ENCODE peak calls at places on chromosome 10, in six cellular contexts. One of them, this sample, is unnamed.

GRCh38 chr10:114045071-114045737 is 1.5 kb downstream of the ADRB1 start:
- DNase-seq in glutamatergic neuron: peak; percentile 52
- DNase-seq in upper lobe of right lung: peak; percentile 76
- DNase-seq in AG10803: no peak
- DNase-seq in OCI-LY7: no peak
- DNase-seq in CD8-positive, alpha-beta T cell: peak; percentile 9
- DNase-seq in this sample: peak; percentile 73

GRCh38 chr10:27240212-27240890 is at the start of gene ACBD5:
- DNase-seq in OCI-LY7: peak; percentile 80
- DNase-seq in AG10803: peak; percentile 88
- DNase-seq in CD8-positive, alpha-beta T cell: peak; percentile 68
- DNase-seq in glutamatergic neuron: peak; percentile 78
- DNase-seq in upper lobe of right lung: peak; percentile 97
- DNase-seq in this sample: peak; percentile 76

GRCh38 chr10:27745719-27746363 is at the start of gene MKX:
- DNase-seq in OCI-LY7: no peak
- DNase-seq in upper lobe of right lung: peak; percentile 78
- DNase-seq in AG10803: peak; percentile 73
- DNase-seq in glutamatergic neuron: peak; percentile 93
- DNase-seq in CD8-positive, alpha-beta T cell: peak; percentile 37
- DNase-seq in this sample: no peak

GRCh38 chr10:34403512-34403911 is 411.6 kb downstream of the PARD3 start:
- DNase-seq in OCI-LY7: no peak
- DNase-seq in CD8-positive, alpha-beta T cell: no peak
- DNase-seq in glutamatergic neuron: no peak
- DNase-seq in AG10803: peak; percentile 59
- DNase-seq in upper lobe of right lung: no peak
- DNase-seq in this sample: no peak

GRCh38 chr10:69883680-69884375 is 82.1 kb downstream of the COL13A1 start:
- DNase-seq in upper lobe of right lung: no peak
- DNase-seq in CD8-positive, alpha-beta T cell: no peak
- DNase-seq in glutamatergic neuron: no peak
- DNase-seq in OCI-LY7: no peak
- DNase-seq in AG10803: peak; percentile 77
- DNase-seq in this sample: no peak

GRCh38 chr10:133459454-133460207 is 5.9 kb downstream of the SCART1 start:
- DNase-seq in AG10803: no peak
- DNase-seq in glutamatergic neuron: no peak
- DNase-seq in CD8-positive, alpha-beta T cell: no peak
- DNase-seq in upper lobe of right lung: no peak
- DNase-seq in OCI-LY7: no peak
- DNase-seq in this sample: no peak

GRCh38 chr10:70960316-70960715 is 72.0 kb upstream of the PCBD1 start:
- DNase-seq in upper lobe of right lung: no peak
- DNase-seq in OCI-LY7: no peak
- DNase-seq in AG10803: no peak
- DNase-seq in glutamatergic neuron: no peak
- DNase-seq in CD8-positive, alpha-beta T cell: no peak
- DNase-seq in this sample: no peak

GRCh38 chr10:14060320-14061070 is 270.2 kb downstream of the FRMD4A start:
- DNase-seq in glutamatergic neuron: no peak
- DNase-seq in OCI-LY7: no peak
- DNase-seq in AG10803: no peak
- DNase-seq in CD8-positive, alpha-beta T cell: no peak
- DNase-seq in upper lobe of right lung: no peak
- DNase-seq in this sample: no peak

GRCh38 chr10:2936816-2937215 is 130.5 kb upstream of the PFKP start:
- DNase-seq in OCI-LY7: no peak
- DNase-seq in glutamatergic neuron: no peak
- DNase-seq in CD8-positive, alpha-beta T cell: no peak
- DNase-seq in AG10803: peak; percentile 33
- DNase-seq in upper lobe of right lung: no peak
- DNase-seq in this sample: no peak

GRCh38 chr10:11045487-11045886 is 27.8 kb downstream of the CELF2 start:
- DNase-seq in CD8-positive, alpha-beta T cell: no peak
- DNase-seq in glutamatergic neuron: no peak
- DNase-seq in upper lobe of right lung: no peak
- DNase-seq in AG10803: no peak
- DNase-seq in OCI-LY7: no peak
- DNase-seq in this sample: no peak

GRCh38 chr10:30057421-30057841 is 2.0 kb downstream of the JCAD start:
- DNase-seq in glutamatergic neuron: no peak
- DNase-seq in AG10803: peak; percentile 47
- DNase-seq in upper lobe of right lung: no peak
- DNase-seq in OCI-LY7: no peak
- DNase-seq in CD8-positive, alpha-beta T cell: no peak
- DNase-seq in this sample: no peak

GRCh38 chr10:100876575-100877158 is 36.1 kb upstream of the SLF2 start:
- DNase-seq in glutamatergic neuron: no peak
- DNase-seq in OCI-LY7: peak; percentile 66
- DNase-seq in AG10803: no peak
- DNase-seq in upper lobe of right lung: no peak
- DNase-seq in CD8-positive, alpha-beta T cell: no peak
- DNase-seq in this sample: no peak

GRCh38 chr10:85280014-85280413 is 951.6 kb downstream of the CCSER2 start:
- DNase-seq in OCI-LY7: no peak
- DNase-seq in glutamatergic neuron: no peak
- DNase-seq in upper lobe of right lung: peak; percentile 65
- DNase-seq in AG10803: no peak
- DNase-seq in CD8-positive, alpha-beta T cell: no peak
- DNase-seq in this sample: no peak

GRCh38 chr10:97498841-97499560 is at the start of gene UBTD1:
- DNase-seq in glutamatergic neuron: peak; percentile 44
- DNase-seq in AG10803: peak; percentile 49
- DNase-seq in upper lobe of right lung: peak; percentile 84
- DNase-seq in CD8-positive, alpha-beta T cell: peak; percentile 25
- DNase-seq in OCI-LY7: peak; percentile 33
- DNase-seq in this sample: no peak

GRCh38 chr10:133258818-133259602 is 17.7 kb downstream of the ADAM8 start:
- DNase-seq in upper lobe of right lung: peak; percentile 92
- DNase-seq in glutamatergic neuron: no peak
- DNase-seq in CD8-positive, alpha-beta T cell: peak; percentile 87
- DNase-seq in OCI-LY7: no peak
- DNase-seq in AG10803: peak; percentile 99
- DNase-seq in this sample: no peak

GRCh38 chr10:88254091-88254490 is 329.0 kb downstream of the RNLS start:
- DNase-seq in glutamatergic neuron: no peak
- DNase-seq in AG10803: peak; percentile 63
- DNase-seq in OCI-LY7: no peak
- DNase-seq in CD8-positive, alpha-beta T cell: no peak
- DNase-seq in upper lobe of right lung: no peak
- DNase-seq in this sample: no peak

GRCh38 chr10:113616244-113617074 is 47.4 kb downstream of the NRAP start:
- DNase-seq in AG10803: peak; percentile 28
- DNase-seq in glutamatergic neuron: no peak
- DNase-seq in OCI-LY7: peak; percentile 1
- DNase-seq in CD8-positive, alpha-beta T cell: no peak
- DNase-seq in upper lobe of right lung: no peak
- DNase-seq in this sample: no peak

GRCh38 chr10:100027416-100027815 is 17.7 kb upstream of the DNMBP start:
- DNase-seq in upper lobe of right lung: no peak
- DNase-seq in CD8-positive, alpha-beta T cell: no peak
- DNase-seq in OCI-LY7: no peak
- DNase-seq in AG10803: no peak
- DNase-seq in glutamatergic neuron: no peak
- DNase-seq in this sample: no peak

GRCh38 chr10:114565066-114565465 is 93.0 kb downstream of the ABLIM1 start:
- DNase-seq in AG10803: peak; percentile 36
- DNase-seq in CD8-positive, alpha-beta T cell: no peak
- DNase-seq in upper lobe of right lung: no peak
- DNase-seq in OCI-LY7: no peak
- DNase-seq in glutamatergic neuron: no peak
- DNase-seq in this sample: no peak

GRCh38 chr10:15182541-15183207 is 14.2 kb upstream of the NMT2 start:
- DNase-seq in OCI-LY7: no peak
- DNase-seq in glutamatergic neuron: no peak
- DNase-seq in AG10803: peak; percentile 80
- DNase-seq in upper lobe of right lung: no peak
- DNase-seq in CD8-positive, alpha-beta T cell: no peak
- DNase-seq in this sample: no peak

GRCh38 chr10:112080284-112080683 is 103.3 kb downstream of the GPAM start:
- DNase-seq in glutamatergic neuron: no peak
- DNase-seq in upper lobe of right lung: no peak
- DNase-seq in OCI-LY7: no peak
- DNase-seq in CD8-positive, alpha-beta T cell: no peak
- DNase-seq in AG10803: no peak
- DNase-seq in this sample: no peak

GRCh38 chr10:98404571-98405396 is 10.2 kb downstream of the PYROXD2 start:
- DNase-seq in glutamatergic neuron: no peak
- DNase-seq in OCI-LY7: no peak
- DNase-seq in AG10803: peak; percentile 67
- DNase-seq in upper lobe of right lung: no peak
- DNase-seq in CD8-positive, alpha-beta T cell: no peak
- DNase-seq in this sample: peak; percentile 65

DNA sequence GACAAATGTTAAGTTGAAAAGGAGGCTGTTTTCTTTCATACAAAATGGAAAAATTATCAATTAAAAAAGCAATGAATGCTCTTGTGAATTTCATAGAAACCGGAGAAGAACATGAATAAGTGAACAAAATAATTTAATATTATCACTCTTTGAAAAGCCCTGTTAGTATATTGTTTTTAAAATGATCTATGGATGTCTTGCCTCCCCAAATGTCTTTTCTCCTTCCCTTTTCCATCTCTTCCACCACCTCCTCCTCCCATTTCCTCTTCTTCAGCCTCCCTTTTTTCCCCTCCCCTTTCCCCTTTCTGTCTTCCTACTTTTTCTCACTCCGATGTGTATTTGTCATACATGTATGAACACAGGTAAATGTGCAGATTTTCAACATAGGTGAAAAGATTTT is 234.7 kb downstream of the MALRD1 start:
- DNase-seq in AG10803: no peak
- DNase-seq in upper lobe of right lung: no peak
- DNase-seq in CD8-positive, alpha-beta T cell: no peak
- DNase-seq in OCI-LY7: no peak
- DNase-seq in glutamatergic neuron: no peak
- DNase-seq in this sample: no peak
- TF ChIP-seq CTCF in AG10803: no peak
- TF ChIP-seq CTCF in upper lobe of right lung: no peak
- TF ChIP-seq CTCF in CD8-positive, alpha-beta T cell: no peak
- TF ChIP-seq CTCF in OCI-LY7: no peak
- TF ChIP-seq CTCF in glutamatergic neuron: no peak
- TF ChIP-seq CTCF in this sample: no peak

DNA sequence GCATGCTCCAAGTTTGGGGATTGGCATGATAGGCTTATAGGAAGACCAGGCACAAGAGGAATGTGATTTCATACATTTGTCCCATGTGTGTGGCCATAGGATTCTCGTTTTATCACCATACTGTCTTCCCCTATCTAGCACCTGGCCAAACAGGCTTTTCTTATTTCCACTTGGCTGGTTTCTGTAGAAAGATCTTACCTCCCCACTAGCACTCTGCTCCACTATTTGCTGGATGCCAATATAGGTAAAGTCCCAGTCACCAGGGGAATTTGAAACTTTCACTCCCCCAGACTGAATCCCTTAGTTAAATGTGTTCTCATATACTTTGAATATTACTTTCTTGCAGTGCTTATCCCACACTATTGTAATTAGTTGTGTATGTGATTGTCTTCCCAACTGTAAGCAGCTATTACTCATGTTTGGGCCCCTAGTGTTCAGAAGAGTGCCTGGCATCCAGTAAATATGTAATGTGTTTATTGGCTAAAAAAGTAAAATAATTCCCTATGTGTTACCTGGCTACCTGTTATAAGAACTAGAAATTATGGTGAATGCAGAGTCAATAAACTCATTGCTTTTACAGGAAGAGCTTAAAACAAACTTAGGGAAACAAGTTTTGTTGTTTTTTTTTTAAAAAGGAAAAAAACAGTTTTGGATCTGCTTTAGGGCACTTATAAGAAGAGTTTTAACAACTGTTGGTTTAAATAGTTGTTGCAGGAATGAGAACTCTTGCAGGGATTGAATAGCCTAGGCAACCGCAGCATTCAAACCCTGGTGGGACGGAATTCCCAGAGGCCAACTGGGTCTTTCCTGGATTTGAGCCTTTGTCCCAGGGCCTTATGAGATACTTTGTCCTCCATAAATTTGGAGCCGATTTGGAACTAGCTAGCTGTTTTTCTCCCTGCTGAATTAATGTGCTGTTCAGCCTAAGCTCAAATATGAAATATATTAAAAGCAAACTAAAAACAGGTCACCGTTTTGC is 109.2 kb downstream of the LRMDA start:
- DNase-seq in glutamatergic neuron: no peak
- DNase-seq in upper lobe of right lung: no peak
- DNase-seq in OCI-LY7: no peak
- DNase-seq in AG10803: no peak
- DNase-seq in CD8-positive, alpha-beta T cell: no peak
- DNase-seq in this sample: no peak
- TF ChIP-seq CTCF in glutamatergic neuron: no peak
- TF ChIP-seq CTCF in upper lobe of right lung: no peak
- TF ChIP-seq CTCF in OCI-LY7: peak; percentile 24
- TF ChIP-seq CTCF in AG10803: peak; percentile 38
- TF ChIP-seq CTCF in CD8-positive, alpha-beta T cell: no peak
- TF ChIP-seq CTCF in this sample: no peak

GRCh38 chr10:104388830-104389229 is 35.2 kb downstream of the CFAP58 start:
- DNase-seq in AG10803: no peak
- DNase-seq in CD8-positive, alpha-beta T cell: no peak
- DNase-seq in OCI-LY7: no peak
- DNase-seq in glutamatergic neuron: no peak
- DNase-seq in upper lobe of right lung: no peak
- DNase-seq in this sample: no peak
- TF ChIP-seq CTCF in AG10803: no peak
- TF ChIP-seq CTCF in CD8-positive, alpha-beta T cell: no peak
- TF ChIP-seq CTCF in OCI-LY7: no peak
- TF ChIP-seq CTCF in glutamatergic neuron: no peak
- TF ChIP-seq CTCF in upper lobe of right lung: no peak
- TF ChIP-seq CTCF in this sample: no peak

GRCh38 chr10:91017202-91017601 is 96.3 kb upstream of the ANKRD1 start:
- DNase-seq in OCI-LY7: no peak
- DNase-seq in glutamatergic neuron: no peak
- DNase-seq in AG10803: no peak
- DNase-seq in upper lobe of right lung: no peak
- DNase-seq in CD8-positive, alpha-beta T cell: no peak
- DNase-seq in this sample: no peak

GRCh38 chr10:91024541-91024940 is 103.7 kb upstream of the ANKRD1 start:
- DNase-seq in glutamatergic neuron: no peak
- DNase-seq in upper lobe of right lung: no peak
- DNase-seq in CD8-positive, alpha-beta T cell: no peak
- DNase-seq in OCI-LY7: no peak
- DNase-seq in AG10803: no peak
- DNase-seq in this sample: no peak

GRCh38 chr10:91022924-91023707 is 102.2 kb upstream of the ANKRD1 start:
- DNase-seq in CD8-positive, alpha-beta T cell: no peak
- DNase-seq in glutamatergic neuron: no peak
- DNase-seq in AG10803: no peak
- DNase-seq in OCI-LY7: no peak
- DNase-seq in upper lobe of right lung: no peak
- DNase-seq in this sample: no peak

GRCh38 chr10:91023708-91024438 is 103.0 kb upstream of the ANKRD1 start:
- DNase-seq in AG10803: no peak
- DNase-seq in upper lobe of right lung: no peak
- DNase-seq in CD8-positive, alpha-beta T cell: no peak
- DNase-seq in glutamatergic neuron: no peak
- DNase-seq in OCI-LY7: no peak
- DNase-seq in this sample: no peak

DNA sequence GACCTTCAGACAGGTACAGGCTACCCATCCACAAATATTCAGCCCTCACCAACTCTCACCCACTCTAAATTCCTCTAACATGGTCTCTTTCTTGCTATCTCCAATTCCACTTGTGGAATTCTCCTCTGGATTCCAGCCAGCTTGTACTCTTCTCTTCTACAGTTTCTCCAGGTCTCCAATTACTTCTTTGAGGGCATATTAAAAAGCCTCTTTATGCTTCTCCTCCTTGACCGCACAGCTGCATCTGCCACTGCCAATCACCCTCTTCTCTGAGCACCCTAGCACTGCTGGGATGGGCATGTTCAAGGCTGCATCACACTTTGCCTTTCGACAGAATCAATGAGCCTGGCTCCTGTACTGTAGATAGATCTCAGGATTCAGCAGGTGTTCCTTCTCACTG is 101.5 kb upstream of the ANKRD1 start:
- DNase-seq in AG10803: no peak
- DNase-seq in CD8-positive, alpha-beta T cell: no peak
- DNase-seq in glutamatergic neuron: no peak
- DNase-seq in upper lobe of right lung: no peak
- DNase-seq in OCI-LY7: no peak
- DNase-seq in this sample: no peak
- TF ChIP-seq CTCF in AG10803: no peak
- TF ChIP-seq CTCF in CD8-positive, alpha-beta T cell: no peak
- TF ChIP-seq CTCF in glutamatergic neuron: no peak
- TF ChIP-seq CTCF in upper lobe of right lung: no peak
- TF ChIP-seq CTCF in OCI-LY7: no peak
- TF ChIP-seq CTCF in this sample: no peak

This sample was measured in GM20000.